ENCODE peak calls at places on chromosomes 7 and 10, in four cellular contexts. W is left kidney, I is H7, X is epithelial cell of esophagus. E is an unnamed sample.

GRCh38 chr7:149794665-149795064 is 21.3 kb upstream of the ZNF467 start:
- DNase-seq in W (peak), I (peak), X (no peak), E (no peak)

GRCh38 chr10:117167346-117168134 is 29.5 kb upstream of the VAX1 start:
- DNase-seq in W (peak), X (no peak), I (peak), E (no peak)

GRCh38 chr7:155052982-155053381 is 17.1 kb upstream of the HTR5A start:
- DNase-seq in I (no peak), X (no peak), W (no peak), E (no peak)

GRCh38 chr7:148242271-148242801 is 348.2 kb upstream of the C7orf33 start:
- DNase-seq in X (peak), I (peak), W (peak), E (peak)

GRCh38 chr10:47450442-47450841 is 33.5 kb downstream of the ANXA8 start:
- DNase-seq in X (no peak), W (no peak), I (no peak), E (no peak)

GRCh38 chr10:118953999-118954398 is 75.5 kb upstream of the NANOS1 start:
- DNase-seq in X (no peak), W (no peak), I (no peak), E (peak)

GRCh38 chr7:141115949-141116348 is 42.1 kb downstream of the TMEM178B start:
- DNase-seq in I (no peak), X (no peak), W (no peak), E (no peak)

GRCh38 chr10:106615081-106615480 is 549.4 kb downstream of the SORCS1 start:
- DNase-seq in X (peak), I (peak), W (no peak), E (no peak)

GRCh38 chr10:73159038-73159648 is 8.7 kb downstream of the ECD start:
- DNase-seq in W (peak), X (peak), I (peak), E (peak)

GRCh38 chr7:90833443-90833842 is 237.3 kb downstream of the CDK14 start:
- DNase-seq in I (no peak), W (no peak), X (no peak), E (no peak)

GRCh38 chr7:143948733-143949132 is 5.9 kb upstream of the OR2F1 start:
- DNase-seq in W (no peak), X (no peak), I (no peak), E (no peak)

GRCh38 chr7:101411477-101411954 is 48.8 kb downstream of the COL26A1 start:
- DNase-seq in W (no peak), I (no peak), X (no peak), E (no peak)

GRCh38 chr10:111084346-111085255 is 7.8 kb downstream of the ADRA2A start:
- DNase-seq in X (no peak), I (peak), W (no peak), E (no peak)

GRCh38 chr10:70191161-70191770 is 21.0 kb upstream of the SAR1A start:
- DNase-seq in X (no peak), W (no peak), I (no peak), E (no peak)

E was measured in Ammon's horn.